ENCODE peak calls at places on chromosome 7, in seven cellular contexts. W is IMR-90, V is H9, T is mesenchymal stem cell, F is mesendoderm, G is H1, S is trophoblast cell. R is an unnamed sample.

GRCh38 chr7:158373761-158374545 is 213.7 kb downstream of the PTPRN2 start:
- DNase-seq in W (no peak), T (no peak), S (no peak), V (no peak), F (no peak), G (no peak), R (no peak)

GRCh38 chr7:40520986-40521738 is 386.4 kb downstream of the SUGCT start:
- DNase-seq in G (no peak), T (no peak), S (no peak), W (no peak), V (no peak), F (no peak), R (no peak)

GRCh38 chr7:92685146-92686042 is 95.2 kb upstream of the FAM133B start:
- DNase-seq in T (no peak), V (no peak), G (no peak), W (no peak), F (no peak), S (no peak), R (no peak)

GRCh38 chr7:108190891-108191290 is 60.7 kb upstream of the LAMB4 start:
- DNase-seq in F (no peak), V (no peak), S (no peak), G (no peak), T (no peak), W (no peak), R (no peak)

GRCh38 chr7:66013938-66014337 is 31.9 kb upstream of the GUSB start:
- DNase-seq in V (peak; percentile 55), W (peak; percentile 62), T (peak; percentile 72), S (peak; percentile 43), G (peak; percentile 56), F (peak; percentile 86), R (peak; percentile 8)

GRCh38 chr7:159207398-159207797 is 62.7 kb upstream of the VIPR2 start:
- DNase-seq in V (no peak), T (no peak), G (no peak), F (no peak), S (no peak), W (no peak), R (no peak)

GRCh38 chr7:117480978-117481377 is 1.2 kb downstream of the CFTR start:
- DNase-seq in G (no peak), S (no peak), W (no peak), T (no peak), V (no peak), F (peak; percentile 8), R (no peak)

GRCh38 chr7:22617166-22617565 is 109.8 kb upstream of the IL6 start:
- DNase-seq in G (no peak), W (no peak), V (no peak), T (no peak), F (no peak), S (peak; percentile 47), R (no peak)

GRCh38 chr7:2044883-2045471 is 187.8 kb downstream of the MAD1L1 start:
- DNase-seq in T (no peak), G (no peak), V (no peak), W (no peak), S (no peak), F (no peak), R (no peak)

GRCh38 chr7:90520484-90520883 is 51.0 kb downstream of the PTTG1IP2 start:
- DNase-seq in W (peak; percentile 3), T (peak; percentile 4), S (peak; percentile 13), V (no peak), G (no peak), F (peak; percentile 11), R (no peak)

GRCh38 chr7:15305002-15305600 is 256.7 kb downstream of the AGMO start:
- DNase-seq in F (peak; percentile 64), G (no peak), W (peak; percentile 39), V (peak; percentile 38), T (peak; percentile 66), S (peak; percentile 57), R (peak; percentile 39)

GRCh38 chr7:70530191-70530590 is 601.8 kb upstream of the GALNT17 start:
- DNase-seq in G (no peak), F (no peak), S (no peak), T (no peak), W (no peak), V (no peak), R (no peak)

GRCh38 chr7:101488826-101489572 is 126.3 kb downstream of the COL26A1 start:
- DNase-seq in T (no peak), G (no peak), V (no peak), F (no peak), S (peak; percentile 98), W (no peak), R (no peak)

GRCh38 chr7:23742051-23742450 is 32.0 kb downstream of the STK31 start:
- DNase-seq in T (peak; percentile 8), S (no peak), F (no peak), G (no peak), V (no peak), W (no peak), R (no peak)

GRCh38 chr7:16604054-16604453 is 41.5 kb downstream of the ANKMY2 start:
- DNase-seq in G (no peak), S (peak; percentile 53), W (no peak), V (no peak), F (no peak), T (peak; percentile 28), R (no peak)

GRCh38 chr7:73541722-73542121 is 15.8 kb downstream of the BCL7B start:
- DNase-seq in S (no peak), G (no peak), V (no peak), W (no peak), T (no peak), F (no peak), R (no peak)

GRCh38 chr7:52826515-52826914 is 208.9 kb upstream of the POM121L12 start:
- DNase-seq in G (no peak), S (no peak), F (no peak), W (no peak), T (no peak), V (no peak), R (no peak)

GRCh38 chr7:138882249-138882648 is 84.3 kb upstream of the ATP6V0A4 start:
- DNase-seq in G (no peak), T (no peak), S (no peak), V (no peak), W (no peak), F (no peak), R (no peak)

GRCh38 chr7:84025332-84025927 is 169.2 kb downstream of the SEMA3A start:
- DNase-seq in V (no peak), F (peak; percentile 86), T (peak; percentile 92), W (peak; percentile 94), S (peak; percentile 31), G (no peak), R (peak; percentile 48)

GRCh38 chr7:34928052-34928451 is 109.2 kb downstream of the DPY19L1 start:
- DNase-seq in F (peak; percentile 81), G (peak; percentile 93), S (peak; percentile 82), T (no peak), W (no peak), V (peak; percentile 83), R (peak; percentile 51)

GRCh38 chr7:128374041-128374440 is 12.6 kb upstream of the PRRT4 start:
- DNase-seq in W (no peak), T (no peak), G (no peak), V (no peak), S (no peak), F (no peak), R (no peak)

GRCh38 chr7:144834516-144835165 is 1.2 kb downstream of the TPK1 start:
- DNase-seq in F (no peak), T (no peak), G (no peak), V (no peak), W (no peak), S (peak; percentile 79), R (no peak)

GRCh38 chr7:76155938-76156337 is 45.8 kb upstream of the SRRM3 start:
- DNase-seq in S (peak; percentile 57), G (no peak), V (no peak), F (no peak), W (peak; percentile 56), T (peak; percentile 78), R (no peak)

GRCh38 chr7:106895246-106895864 is 30.3 kb downstream of the PIK3CG start:
- DNase-seq in F (no peak), T (no peak), V (no peak), W (no peak), G (no peak), S (no peak), R (no peak)

GRCh38 chr7:11533229-11533820 is 298.7 kb downstream of the THSD7A start:
- DNase-seq in G (no peak), F (no peak), W (no peak), T (no peak), S (no peak), V (no peak), R (no peak)

GRCh38 chr7:1966631-1967200 is 266.0 kb downstream of the MAD1L1 start:
- DNase-seq in T (no peak), F (no peak), G (no peak), W (no peak), V (no peak), S (no peak), R (no peak)

GRCh38 chr7:138186951-138187351 is 110.7 kb downstream of the AKR1D1 start:
- DNase-seq in W (peak; percentile 4), F (no peak), S (peak; percentile 75), G (no peak), V (no peak), T (peak; percentile 74), R (peak; percentile 71)

DNA sequence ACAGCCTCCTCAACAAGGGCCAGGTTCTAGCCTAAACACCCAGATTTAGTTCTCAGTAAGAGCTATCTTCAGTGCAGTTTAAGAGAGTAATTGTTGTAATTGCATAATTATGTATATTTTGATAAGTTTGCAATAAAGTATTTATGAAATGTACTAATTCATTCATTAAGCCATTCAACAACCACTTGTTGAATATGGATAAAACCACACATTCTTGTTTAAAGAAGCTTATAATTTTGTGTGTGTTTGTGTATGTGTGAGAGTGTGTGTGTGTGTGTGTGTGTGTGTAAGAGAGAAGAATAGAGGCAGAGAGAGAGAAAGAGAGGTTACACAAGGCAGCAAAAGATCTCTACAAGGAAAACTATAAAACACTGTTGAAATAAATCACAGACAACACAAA is 115.0 kb upstream of the SLC25A13 start:
- DNase-seq in S (no peak), G (no peak), V (no peak), F (no peak), T (no peak), W (no peak), R (no peak)
- H3K23ac ChIP-seq in S (no peak overlapping the region), G (no peak overlapping the region), V (no peak overlapping the region), F (no peak overlapping the region), T (no peak overlapping the region), W (no peak overlapping the region), R (no peak overlapping the region)

GRCh38 chr7:5274441-5274840 is 8.3 kb upstream of the SLC29A4 start:
- DNase-seq in W (no peak), F (no peak), V (no peak), G (no peak), T (no peak), S (no peak), R (no peak)
- H3K23ac ChIP-seq in W (no peak overlapping the region), F (no peak overlapping the region), V (no peak overlapping the region), G (no peak overlapping the region), T (no peak overlapping the region), S (no peak overlapping the region), R (no peak overlapping the region)

GRCh38 chr7:27966219-27966780 is 214.3 kb downstream of the JAZF1 start:
- DNase-seq in S (no peak), T (no peak), V (no peak), W (no peak), F (no peak), G (no peak), R (no peak)
- H3K23ac ChIP-seq in S (no peak overlapping the region), T (no peak overlapping the region), V (no peak overlapping the region), W (no peak overlapping the region), F (no peak overlapping the region), G (no peak overlapping the region), R (no peak overlapping the region)

DNA sequence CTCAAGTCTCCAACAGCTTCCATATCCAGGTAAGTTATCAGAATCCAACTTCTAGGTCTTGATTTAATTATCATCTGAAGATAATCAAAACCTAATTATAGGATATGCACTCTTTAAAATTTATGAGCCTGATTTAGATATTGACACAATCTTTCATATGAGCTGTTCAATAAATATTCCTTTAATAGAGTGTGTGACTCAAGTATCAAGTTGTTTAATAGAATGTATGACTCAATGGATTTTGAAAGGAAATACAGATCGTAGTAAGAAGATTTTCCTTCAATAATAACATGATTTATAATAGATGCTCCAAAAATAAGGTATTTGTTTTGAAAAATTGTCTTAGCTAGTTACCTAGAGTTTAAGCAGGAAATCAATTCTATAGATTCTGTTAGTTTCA is 97.8 kb downstream of the ABCA13 start:
- DNase-seq in S (no peak), W (peak; percentile 18), V (no peak), F (no peak), T (no peak), G (no peak), R (no peak)
- H3K23ac ChIP-seq in S (no peak overlapping the region), W (no peak overlapping the region), V (no peak overlapping the region), F (no peak overlapping the region), T (no peak overlapping the region), G (no peak overlapping the region), R (no peak overlapping the region)

R was measured in neuronal stem cell.